ENCODE peak calls at places on chromosomes 4 and X, in six cellular contexts. C is NCI-H1092, K is mucosa of descending colon, Z is NCI-H1436, L is EH, Y is uterus. A is an unnamed sample.

GRCh38 chr4:38233727-38234478 is 273.7 kb downstream of the PTTG2 start:
- DNase-seq in L (no peak), Z (no peak), K (peak; percentile 59), Y (no peak), C (no peak), A (peak; percentile 69)

GRCh38 chr4:76883147-76883546 is 14.8 kb downstream of the SOWAHB start:
- DNase-seq in C (no peak), Z (no peak), Y (no peak), K (no peak), L (peak; percentile 80), A (no peak)

GRCh38 chr4:40195182-40196177 is 1.4 kb upstream of the RHOH start:
- DNase-seq in C (no peak), Z (no peak), L (no peak), Y (no peak), K (no peak), A (no peak)

GRCh38 chr4:5460106-5460801 is 248.1 kb downstream of the EVC2 start:
- DNase-seq in L (peak; percentile 47), C (peak; percentile 5), Y (no peak), K (no peak), Z (peak; percentile 9), A (peak; percentile 61)

GRCh38 chr4:7254736-7255487 is 62.6 kb downstream of the SORCS2 start:
- DNase-seq in Y (no peak), L (no peak), Z (no peak), K (no peak), C (no peak), A (no peak)

GRCh38 chrX:45803383-45803921 is 602.8 kb upstream of the DIPK2B start:
- DNase-seq in L (peak; percentile 92), K (no peak), Y (no peak), C (no peak), Z (no peak), A (no peak)

GRCh38 chr4:87151730-87152129 is 68.7 kb downstream of the KLHL8 start:
- DNase-seq in C (no peak), L (peak; percentile 53), Y (no peak), Z (no peak), K (no peak), A (no peak)

GRCh38 chr4:184111433-184111832 is 106.2 kb downstream of the ENPP6 start:
- DNase-seq in Z (no peak), K (no peak), C (no peak), Y (no peak), L (no peak), A (no peak)

GRCh38 chr4:8647626-8648025 is 55.1 kb downstream of the CPZ start:
- DNase-seq in Y (no peak), L (no peak), K (peak; percentile 14), Z (no peak), C (no peak), A (no peak)

GRCh38 chrX:76148011-76148665 is 24.7 kb upstream of the PBDC1 start:
- DNase-seq in Z (no peak), C (no peak), L (peak; percentile 59), Y (no peak), K (peak; percentile 23), A (no peak)

GRCh38 chr4:8917868-8918783 is 46.5 kb upstream of the HMX1 start:
- DNase-seq in C (peak; percentile 13), L (peak; percentile 30), Z (peak; percentile 2), Y (no peak), K (peak; percentile 77), A (peak; percentile 80)

GRCh38 chr4:20348411-20348810 is 96.7 kb downstream of the SLIT2 start:
- DNase-seq in Z (no peak), L (no peak), C (no peak), K (no peak), Y (no peak), A (no peak)

GRCh38 chrX:37871626-37872302 is 24.4 kb upstream of the DYNLT3 start:
- DNase-seq in Y (no peak), L (peak; percentile 87), C (no peak), K (no peak), Z (no peak), A (no peak)

GRCh38 chr4:40462326-40462725 is 127.2 kb downstream of the CHRNA9 start:
- DNase-seq in K (no peak), L (no peak), Y (no peak), Z (no peak), C (peak; percentile 39), A (no peak)

GRCh38 chrX:7120578-7121219 is 26.8 kb upstream of the STS start:
- DNase-seq in Y (no peak), Z (no peak), K (no peak), C (no peak), L (peak; percentile 46), A (no peak)

GRCh38 chr4:139692300-139693012 is 26.8 kb downstream of the MGST2 start:
- DNase-seq in K (no peak), Z (no peak), C (no peak), Y (no peak), L (no peak), A (no peak)

GRCh38 chrX:153672531-153673397 is 849 bp downstream of the PNCK start:
- DNase-seq in K (no peak), Y (no peak), C (no peak), Z (no peak), L (no peak), A (no peak)

GRCh38 chrX:3712870-3713224 is 602 bp downstream of the PRKX start:
- DNase-seq in Z (no peak), Y (no peak), K (peak; percentile 54), L (no peak), C (no peak), A (no peak)

GRCh38 chr4:116529129-116529528 is 556.2 kb downstream of the TRAM1L1 start:
- DNase-seq in K (no peak), Y (no peak), C (no peak), L (no peak), Z (no peak), A (no peak)

GRCh38 chr4:102036619-102037376 is 246.3 kb downstream of the BANK1 start:
- DNase-seq in K (no peak), Z (no peak), Y (no peak), C (peak; percentile 20), L (peak; percentile 53), A (no peak)

GRCh38 chr4:160370046-160370445 is 1267.2 kb downstream of the RAPGEF2 start:
- DNase-seq in Z (no peak), L (no peak), K (no peak), C (no peak), Y (no peak), A (no peak)

GRCh38 chr4:176791591-176792347 is 953 bp downstream of the VEGFC start:
- DNase-seq in K (no peak), Y (no peak), L (peak; percentile 68), C (no peak), Z (no peak), A (peak; percentile 64)

GRCh38 chr4:103994059-103994458 is 274.3 kb upstream of the TACR3 start:
- DNase-seq in C (no peak), Y (no peak), L (no peak), Z (no peak), K (no peak), A (no peak)

GRCh38 chr4:98626350-98626749 is 32.1 kb downstream of the TSPAN5 start:
- DNase-seq in Y (peak; percentile 81), Z (no peak), L (peak; percentile 91), C (no peak), K (no peak), A (no peak)

GRCh38 chrX:11059923-11060322 is 51.2 kb upstream of the HCCS start:
- DNase-seq in K (no peak), Z (no peak), C (no peak), L (peak; percentile 72), Y (no peak), A (no peak)